ENCODE peak calls at places on chromosomes 3 and 15, in six cellular contexts. A is dorsolateral prefrontal cortex, R is AG09319, Z is fibroblast of mammary gland, G is hepatocyte, C is nephron progenitor cell. Y is an unnamed sample.

GRCh38 chr3:112407214-112407887 is 74.4 kb downstream of the CD200 start:
- DNase-seq in C (no peak), A (no peak), Z (no peak), R (no peak), G (no peak), Y (no peak)

GRCh38 chr3:47573190-47574172 is 5.2 kb downstream of the CSPG5 start:
- DNase-seq in G (no peak), C (no peak), R (no peak), A (peak), Z (no peak), Y (no peak)

GRCh38 chr3:4834403-4834866 is 144.8 kb upstream of the BHLHE40 start:
- DNase-seq in R (no peak), G (no peak), C (no peak), Z (no peak), A (no peak), Y (no peak)

GRCh38 chr15:72961326-72961725 is 90.9 kb upstream of the NEO1 start:
- DNase-seq in R (no peak), Z (no peak), A (no peak), C (no peak), G (no peak), Y (no peak)

GRCh38 chr15:78208341-78208844 is 26.0 kb downstream of the ACSBG1 start:
- DNase-seq in G (no peak), Z (no peak), R (no peak), A (no peak), C (no peak), Y (no peak)

GRCh38 chr3:29515451-29515850 is 234.6 kb downstream of the RBMS3 start:
- DNase-seq in R (no peak), A (no peak), G (no peak), Z (peak), C (no peak), Y (no peak)

GRCh38 chr15:91572110-91572509 is 281.4 kb upstream of the SLCO3A1 start:
- DNase-seq in C (no peak), R (no peak), G (no peak), Z (peak), A (no peak), Y (no peak)

GRCh38 chr3:84634668-84635067 is 324.1 kb upstream of the CADM2 start:
- DNase-seq in R (no peak), A (no peak), C (no peak), G (no peak), Z (no peak), Y (no peak)

GRCh38 chr15:73382131-73382530 is 13.4 kb upstream of the HCN4 start:
- DNase-seq in A (no peak), R (no peak), Z (no peak), C (no peak), G (no peak), Y (no peak)

GRCh38 chr3:129855454-129856419 is 37.8 kb downstream of the TMCC1 start:
- DNase-seq in A (no peak), G (no peak), R (no peak), C (no peak), Z (peak), Y (no peak)

GRCh38 chr15:42385980-42386695 is 26.8 kb downstream of the CAPN3 start:
- DNase-seq in Z (no peak), R (no peak), A (no peak), C (no peak), G (no peak), Y (no peak)

GRCh38 chr15:51982013-51982769 is 10.6 kb upstream of the LEO1 start:
- DNase-seq in Z (peak), C (no peak), A (no peak), G (peak), R (peak), Y (no peak)

GRCh38 chr3:127997961-127998360 is 54.3 kb upstream of the SEC61A1 start:
- DNase-seq in Z (no peak), G (peak), C (no peak), A (no peak), R (no peak), Y (no peak)

GRCh38 chr3:48268381-48268935 is 27.6 kb downstream of the ZNF589 start:
- DNase-seq in G (peak), R (no peak), Z (peak), A (peak), C (no peak), Y (no peak)

GRCh38 chr15:51377038-51377761 is 35.7 kb downstream of the GLDN start:
- DNase-seq in A (no peak), G (no peak), R (peak), Z (peak), C (no peak), Y (no peak)

GRCh38 chr3:127770671-127771370 is 51.5 kb downstream of the MGLL start:
- DNase-seq in G (no peak), A (no peak), Z (no peak), R (no peak), C (no peak), Y (peak)

GRCh38 chr3:32868719-32869512 is 51.1 kb downstream of the TRIM71 start:
- DNase-seq in G (no peak), A (no peak), Z (no peak), C (no peak), R (no peak), Y (no peak)

GRCh38 chr3:151003024-151003771 is 30.7 kb upstream of the CLRN1 start:
- DNase-seq in C (no peak), A (no peak), G (peak), Z (peak), R (no peak), Y (no peak)

GRCh38 chr15:100763764-100764750 is 115.6 kb upstream of the ALDH1A3 start:
- DNase-seq in Z (peak), A (no peak), G (no peak), R (no peak), C (no peak), Y (no peak)

GRCh38 chr15:98854496-98854895 is 153.1 kb downstream of the PGPEP1L start:
- DNase-seq in Z (no peak), A (no peak), R (no peak), G (no peak), C (no peak), Y (no peak)

GRCh38 chr15:82921242-82921641 is 31.3 kb downstream of the HOMER2 start:
- DNase-seq in C (no peak), G (no peak), Z (no peak), A (no peak), R (no peak), Y (no peak)

GRCh38 chr3:187062526-187063177 is 76.6 kb downstream of the RPL39L start:
- DNase-seq in Z (peak), A (no peak), C (no peak), G (no peak), R (peak), Y (no peak)

GRCh38 chr15:22979069-22979698 is 984 bp downstream of the CYFIP1 start:
- DNase-seq in C (peak), Z (peak), A (no peak), G (peak), R (no peak), Y (no peak)

GRCh38 chr3:42873216-42873982 is 2.3 kb downstream of the CYP8B1 start:
- DNase-seq in A (no peak), R (no peak), Z (no peak), G (no peak), C (no peak), Y (no peak)

GRCh38 chr3:127735767-127736693 is 63.3 kb downstream of the ABTB1 start:
- DNase-seq in G (peak), R (peak), C (no peak), A (no peak), Z (peak), Y (peak)

GRCh38 chr3:115019900-115020299 is 127.2 kb downstream of the ZBTB20 start:
- DNase-seq in C (no peak), A (no peak), R (no peak), G (peak), Z (no peak), Y (no peak)

GRCh38 chr3:149276621-149277020 is 55.0 kb upstream of the CP start:
- DNase-seq in Z (no peak), C (no peak), R (no peak), A (no peak), G (no peak), Y (no peak)

GRCh38 chr15:57477736-57478522 is 101.6 kb downstream of the CGNL1 start:
- DNase-seq in A (no peak), R (no peak), C (no peak), G (peak), Z (no peak), Y (no peak)

GRCh38 chr3:135781026-135781815 is 184.3 kb upstream of the PPP2R3A start:
- DNase-seq in C (no peak), R (no peak), Z (no peak), A (no peak), G (no peak), Y (no peak)

GRCh38 chr15:75809986-75810750 is 33.1 kb upstream of the UBE2Q2 start:
- DNase-seq in Z (peak), C (no peak), G (peak), A (no peak), R (no peak), Y (no peak)

GRCh38 chr3:51390600-51391074 is 448 bp upstream of the RBM15B start:
- DNase-seq in R (no peak), G (no peak), C (peak), A (no peak), Z (no peak), Y (no peak)
- TF ChIP-seq CTCF in R (peak), G (no peak), C (peak), A (no peak), Z (no peak), Y (no peak)

GRCh38 chr3:24365168-24365567 is 129.5 kb downstream of the THRB start:
- DNase-seq in G (peak), C (no peak), R (peak), A (no peak), Z (peak), Y (no peak)
- TF ChIP-seq CTCF in G (no peak), C (no peak), R (peak), A (no peak), Z (peak), Y (no peak)

GRCh38 chr3:62558549-62559112 is 185.3 kb upstream of the FEZF2 start:
- DNase-seq in C (peak), R (no peak), Z (peak), A (no peak), G (peak), Y (no peak)
- TF ChIP-seq CTCF in C (peak), R (peak), Z (peak), A (peak), G (peak), Y (no peak)

GRCh38 chr3:9428411-9428810 is 31.0 kb downstream of the SETD5 start:
- DNase-seq in Z (no peak), G (no peak), R (no peak), A (no peak), C (no peak), Y (no peak)

GRCh38 chr3:9420850-9421549 is 23.6 kb downstream of the SETD5 start:
- DNase-seq in A (no peak), C (no peak), Z (peak), G (no peak), R (no peak), Y (no peak)

DNA sequence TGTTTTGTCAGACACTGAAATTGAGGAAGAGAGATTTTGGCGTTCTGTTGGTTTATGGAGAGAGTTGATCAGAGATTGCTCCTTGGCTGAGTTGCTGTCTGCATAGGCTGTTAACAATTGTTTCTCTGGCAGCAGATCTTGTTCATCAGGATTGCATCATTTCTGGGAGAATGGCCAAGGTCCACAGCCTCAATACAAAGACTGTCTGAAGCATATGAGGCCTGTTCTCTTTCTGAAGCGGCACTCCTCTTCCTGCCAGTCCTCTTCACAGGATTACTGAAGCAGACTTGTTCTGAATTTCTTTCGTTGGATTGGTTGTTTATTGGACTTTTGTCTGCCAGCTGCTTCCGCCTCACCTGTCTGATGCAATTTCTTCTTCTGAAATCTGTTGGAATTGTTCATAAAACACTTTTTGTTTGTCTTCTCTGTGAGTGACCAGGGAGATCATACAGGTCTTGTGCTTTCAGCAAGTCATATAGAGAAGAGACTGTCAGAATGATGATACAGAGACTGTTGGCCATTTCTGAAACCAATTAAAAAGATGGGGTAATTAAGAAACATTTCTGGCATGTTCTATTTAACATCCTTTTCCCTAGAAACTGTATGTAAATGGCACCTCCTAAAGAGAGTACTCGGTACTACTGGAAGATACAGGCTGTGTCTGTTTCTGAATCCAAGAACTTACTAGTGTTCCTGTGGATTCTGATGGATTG is 25.5 kb downstream of the SETD5 start:
- DNase-seq in G (peak), C (no peak), R (peak), A (peak), Z (peak), Y (peak)
- TF ChIP-seq CTCF in G (peak), C (peak), R (peak), A (no peak), Z (peak), Y (peak)

DNA sequence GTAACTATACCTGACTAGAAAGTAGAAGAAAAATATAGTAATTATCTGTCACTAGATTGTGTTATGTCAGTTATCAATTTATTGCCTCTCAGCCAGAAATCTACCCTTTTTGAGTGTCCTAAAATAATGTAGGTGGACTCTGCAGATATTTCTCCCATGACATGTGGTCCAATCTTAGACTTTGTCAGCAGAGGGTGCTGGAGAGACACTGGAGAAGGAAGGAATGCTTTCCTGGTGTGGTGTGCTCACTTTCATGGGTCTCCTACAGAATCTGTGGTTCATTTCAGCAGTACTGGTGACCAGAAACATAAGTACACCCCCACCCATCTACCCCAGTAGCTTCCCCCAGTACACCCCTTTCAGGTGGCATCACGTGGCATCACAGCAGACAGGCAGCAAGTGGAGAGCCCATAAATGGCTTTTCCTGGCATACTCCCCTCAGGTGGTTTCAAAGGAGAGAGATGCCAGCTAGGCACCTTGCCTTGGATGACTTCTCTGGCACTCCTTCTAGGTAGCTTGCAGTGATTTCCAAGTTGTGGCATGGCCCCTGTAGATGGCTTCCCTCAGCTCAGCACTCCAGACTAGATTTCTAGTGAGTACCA is 114.7 kb downstream of the GADL1 start:
- DNase-seq in Z (peak), R (peak), A (no peak), G (peak), C (no peak), Y (no peak)
- TF ChIP-seq CTCF in Z (peak), R (peak), A (peak), G (peak), C (peak), Y (peak)

DNA sequence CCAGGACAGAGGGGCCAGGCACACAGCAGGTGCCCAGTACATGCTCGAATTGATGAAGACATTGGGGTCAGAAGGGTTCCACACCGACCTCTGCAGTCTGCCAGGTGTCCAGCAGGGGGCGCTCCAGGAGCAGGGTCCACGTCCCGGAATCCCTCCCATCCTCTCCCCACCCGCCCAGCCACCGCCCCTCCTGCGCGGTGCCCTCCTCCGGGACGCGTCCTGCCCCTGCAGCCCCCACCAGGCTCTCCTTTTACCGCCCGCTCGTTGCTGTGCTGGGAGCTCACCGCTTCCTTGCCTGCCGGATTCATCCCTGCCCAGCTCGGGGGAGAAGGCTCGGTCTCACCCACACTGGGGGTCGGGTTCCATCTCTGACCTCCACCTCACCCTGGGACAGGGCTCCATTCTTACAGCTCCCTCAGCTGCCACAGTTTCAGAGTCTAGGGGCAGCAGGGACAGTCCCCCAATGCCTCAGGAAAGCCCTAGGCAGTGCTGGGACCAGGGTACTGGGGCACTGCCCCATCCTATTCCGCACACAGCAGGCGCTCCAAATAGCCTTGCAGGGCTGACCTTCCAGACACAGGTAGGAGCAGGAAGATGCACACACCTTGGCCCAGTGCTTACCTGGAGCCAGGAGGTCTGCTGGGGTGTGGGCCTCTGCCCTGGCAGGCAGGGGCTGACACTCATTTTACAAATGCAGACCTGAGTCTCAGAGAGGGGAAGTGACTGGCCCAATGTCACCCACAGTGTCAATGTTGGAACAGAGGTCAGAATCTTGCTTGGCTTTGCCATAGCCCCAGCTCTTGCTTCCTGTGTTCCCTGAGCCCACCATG is 31.0 kb downstream of the GRIP2 start:
- DNase-seq in Z (peak), G (peak), R (no peak), C (peak), A (peak), Y (no peak)
- TF ChIP-seq CTCF in Z (peak), G (peak), R (peak), C (peak), A (peak), Y (peak)

GRCh38 chr3:179666030-179666429 is 13.2 kb downstream of the USP13 start:
- DNase-seq in C (no peak), R (no peak), G (no peak), Z (no peak), A (no peak), Y (no peak)

GRCh38 chr3:179668429-179668828 is 15.6 kb downstream of the USP13 start:
- DNase-seq in G (no peak), R (no peak), C (no peak), Z (no peak), A (no peak), Y (no peak)

GRCh38 chr3:179663093-179663492 is 10.3 kb downstream of the USP13 start:
- DNase-seq in R (no peak), C (no peak), Z (no peak), A (no peak), G (no peak), Y (no peak)

GRCh38 chr3:179670311-179670710 is 17.5 kb downstream of the USP13 start:
- DNase-seq in Z (no peak), R (no peak), A (no peak), G (no peak), C (no peak), Y (no peak)

GRCh38 chr3:179666436-179667035 is 13.7 kb downstream of the USP13 start:
- DNase-seq in A (peak), Z (no peak), R (no peak), C (no peak), G (no peak), Y (no peak)
- TF ChIP-seq CTCF in A (no peak), Z (no peak), R (no peak), C (no peak), G (no peak), Y (no peak)

GRCh38 chr3:134294302-134294925 is 43.8 kb upstream of the RYK start:
- DNase-seq in R (no peak), C (no peak), Z (no peak), G (no peak), A (no peak), Y (no peak)
- TF ChIP-seq CTCF in R (no peak), C (no peak), Z (no peak), G (no peak), A (no peak), Y (no peak)

DNA sequence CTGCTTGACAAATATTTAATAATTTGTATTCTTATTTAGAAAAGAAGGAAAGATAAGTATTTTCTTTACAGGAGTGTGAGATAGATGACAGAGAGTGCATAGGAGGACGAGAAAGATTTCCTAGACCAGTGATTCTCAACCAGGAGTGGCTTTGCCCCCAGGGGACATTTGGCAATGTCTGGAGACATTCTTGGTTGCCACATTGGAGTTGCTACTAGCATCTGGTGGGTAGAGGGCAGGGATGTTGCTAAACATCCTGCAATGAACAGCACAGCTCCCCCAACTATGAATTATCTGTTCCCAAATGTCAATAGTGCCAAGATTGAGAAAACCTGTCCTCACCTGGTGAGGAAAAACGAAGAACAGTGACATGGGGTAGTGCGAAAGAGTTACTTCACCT is 30.8 kb upstream of the MINAR1 start:
- DNase-seq in A (no peak), C (no peak), Z (no peak), R (no peak), G (no peak), Y (no peak)
- TF ChIP-seq CTCF in A (no peak), C (no peak), Z (no peak), R (no peak), G (no peak), Y (no peak)

GRCh38 chr3:140521751-140522445 is 156.0 kb upstream of the TRIM42 start:
- DNase-seq in G (no peak), Z (no peak), C (no peak), R (no peak), A (no peak), Y (no peak)
- TF ChIP-seq CTCF in G (no peak), Z (no peak), C (no peak), R (no peak), A (no peak), Y (no peak)

Y was measured in CD14-positive monocyte.